ENCODE peak calls at places on chromosomes 5 and 9, in five cellular contexts. O is activated CD4-positive, alpha-beta T cell treated with anti-CD3 and anti-CD28 coated beads, Interleukin-2, amount 50 U/mL, for 1 hour; G is GM03348; T is cardiac fibroblast; R is fibroblast of gingiva. A is an unnamed sample.

GRCh38 chr5:56142620-56143431 is 90.3 kb downstream of the ANKRD55 start:
- DNase-seq in O (no peak), G (no peak), T (no peak), R (no peak), A (no peak)

GRCh38 chr5:41094871-41095270 is 23.7 kb upstream of the MROH2B start:
- DNase-seq in O (no peak), G (no peak), T (peak), R (no peak), A (no peak)

GRCh38 chr9:18606281-18606680 is 132.3 kb downstream of the ADAMTSL1 start:
- DNase-seq in O (no peak), G (no peak), T (peak), R (peak), A (no peak)

GRCh38 chr9:110007477-110008270 is 200.3 kb downstream of the C9orf152 start:
- DNase-seq in O (no peak), G (no peak), T (no peak), R (no peak), A (no peak)

GRCh38 chr5:168114444-168115017 is 176.9 kb upstream of the WWC1 start:
- DNase-seq in O (peak), G (peak), T (peak), R (no peak), A (peak)

GRCh38 chr9:33718987-33719386 is 76.4 kb upstream of the PRSS3 start:
- DNase-seq in O (no peak), G (no peak), T (peak), R (no peak), A (no peak)

GRCh38 chr9:37923121-37923795 is 19.3 kb upstream of the SLC25A51 start:
- DNase-seq in O (no peak), G (no peak), T (no peak), R (no peak), A (no peak)

GRCh38 chr5:178849316-178849715 is 10.4 kb upstream of the ZNF354B start:
- DNase-seq in O (no peak), G (no peak), T (no peak), R (no peak), A (no peak)

GRCh38 chr5:132426525-132427138 is 57.1 kb downstream of the SLC22A5 start:
- DNase-seq in O (peak), G (peak), T (peak), R (peak), A (no peak)

GRCh38 chr5:148972958-148973357 is 89.9 kb downstream of the SH3TC2 start:
- DNase-seq in O (no peak), G (peak), T (peak), R (peak), A (no peak)

GRCh38 chr5:5979761-5980570 is 398.4 kb downstream of the MED10 start:
- DNase-seq in O (no peak), G (no peak), T (peak), R (no peak), A (no peak)

GRCh38 chr5:42950091-42950465 is 90.0 kb downstream of the ANXA2R start:
- DNase-seq in O (no peak), G (no peak), T (no peak), R (no peak), A (no peak)

GRCh38 chr5:136724161-136724560 is 358.8 kb upstream of the TRPC7 start:
- DNase-seq in O (no peak), G (no peak), T (no peak), R (no peak), A (no peak)

GRCh38 chr5:65923339-65923738 is 3.0 kb upstream of the ERBIN start:
- DNase-seq in O (no peak), G (no peak), T (no peak), R (no peak), A (no peak)

GRCh38 chr9:9751996-9752395 is 860.8 kb downstream of the PTPRD start:
- DNase-seq in O (no peak), G (no peak), T (no peak), R (no peak), A (no peak)

GRCh38 chr9:129362287-129363098 is 184.4 kb upstream of the IER5L start:
- DNase-seq in O (no peak), G (no peak), T (no peak), R (no peak), A (no peak)

GRCh38 chr5:41967401-41967800 is 42.3 kb downstream of the FBXO4 start:
- DNase-seq in O (no peak), G (no peak), T (no peak), R (no peak), A (no peak)

GRCh38 chr5:11504794-11505193 is 399.5 kb downstream of the CTNND2 start:
- DNase-seq in O (no peak), G (no peak), T (no peak), R (no peak), A (no peak)

GRCh38 chr5:68193481-68194036 is 22.0 kb upstream of the PIK3R1 start:
- DNase-seq in O (no peak), G (no peak), T (peak), R (no peak), A (no peak)

GRCh38 chr9:133397370-133397769 is 20.4 kb downstream of the REXO4 start:
- DNase-seq in O (no peak), G (no peak), T (no peak), R (no peak), A (no peak)

GRCh38 chr5:86500947-86501346 is 116.8 kb upstream of the COX7C start:
- DNase-seq in O (no peak), G (no peak), T (no peak), R (no peak), A (no peak)

GRCh38 chr9:95505676-95506437 is 10.9 kb downstream of the PTCH1 start:
- DNase-seq in O (no peak), G (peak), T (peak), R (peak), A (peak)

GRCh38 chr5:153402550-153402949 is 87.9 kb upstream of the GRIA1 start:
- DNase-seq in O (no peak), G (peak), T (peak), R (no peak), A (no peak)

GRCh38 chr9:137406876-137407589 is 15.9 kb downstream of the EXD3 start:
- DNase-seq in O (peak), G (peak), T (peak), R (peak), A (peak)

GRCh38 chr9:131080589-131080988 is 15.7 kb upstream of the AIF1L start:
- DNase-seq in O (no peak), G (no peak), T (no peak), R (no peak), A (no peak)

GRCh38 chr5:132410451-132411381 is 41.2 kb downstream of the SLC22A5 start:
- DNase-seq in O (peak), G (peak), T (peak), R (peak), A (peak)

GRCh38 chr5:138503487-138504270 is 38.4 kb downstream of the EGR1 start:
- DNase-seq in O (no peak), G (peak), T (peak), R (peak), A (no peak)

GRCh38 chr5:158154226-158155005 is 295.5 kb upstream of the CLINT1 start:
- DNase-seq in O (no peak), G (peak), T (peak), R (peak), A (no peak)

GRCh38 chr5:107794731-107795130 is 124.0 kb upstream of the EFNA5 start:
- DNase-seq in O (no peak), G (peak), T (no peak), R (peak), A (no peak)

GRCh38 chr5:10355071-10355889 is 1.8 kb downstream of the MARCHF6 start:
- DNase-seq in O (no peak), G (no peak), T (peak), R (peak), A (peak)

GRCh38 chr9:121682201-121682600 is 30.8 kb downstream of the DAB2IP start:
- DNase-seq in O (no peak), G (no peak), T (no peak), R (no peak), A (no peak)

GRCh38 chr9:85408494-85408893 is 333.3 kb downstream of the AGTPBP1 start:
- DNase-seq in O (no peak), G (no peak), T (no peak), R (no peak), A (peak)

GRCh38 chr5:160463775-160464465 is 42.3 kb downstream of the PTTG1 start:
- DNase-seq in O (no peak), G (peak), T (peak), R (peak), A (no peak)

GRCh38 chr9:15524845-15525455 is 14.2 kb upstream of the PSIP1 start:
- DNase-seq in O (no peak), G (no peak), T (no peak), R (no peak), A (no peak)

GRCh38 chr9:68947842-68948569 is 65.9 kb downstream of the PRKACG start:
- DNase-seq in O (no peak), G (no peak), T (no peak), R (no peak), A (no peak)

GRCh38 chr9:88936668-88937067 is 54.6 kb upstream of the S1PR3 start:
- DNase-seq in O (no peak), G (no peak), T (peak), R (no peak), A (no peak)

GRCh38 chr5:1212881-1213280 is 11.5 kb downstream of the SLC6A19 start:
- DNase-seq in O (no peak), G (no peak), T (no peak), R (no peak), A (no peak)

GRCh38 chr5:9707766-9708462 is 77.8 kb upstream of the TAS2R1 start:
- DNase-seq in O (no peak), G (no peak), T (no peak), R (no peak), A (no peak)

A was measured in NCI-H774.